ENCODE peak calls at places on chromosomes 6 and 20, in six cellular contexts. N is lower lobe of right lung, G is cardiac muscle cell, H is endothelial cell of umbilical vein, L is mammary epithelial cell, W is BE2C. S is an unnamed sample.

GRCh38 chr6:27532820-27533538 is 60.1 kb upstream of the ZNF184 start:
- DNase-seq in W (no peak), N (no peak), L (peak), G (peak), H (no peak), S (no peak)

GRCh38 chr20:24702501-24703283 is 233.3 kb downstream of the SYNDIG1 start:
- DNase-seq in L (no peak), H (no peak), W (no peak), N (no peak), G (no peak), S (no peak)

GRCh38 chr20:44056010-44056698 is 130.8 kb downstream of the JPH2 start:
- DNase-seq in W (peak), N (no peak), L (no peak), G (peak), H (peak), S (peak)

GRCh38 chr6:134678436-134678889 is 271.4 kb downstream of the ALDH8A1 start:
- DNase-seq in W (peak), H (peak), N (no peak), L (no peak), G (peak), S (no peak)

GRCh38 chr6:170176621-170177382 is 114.1 kb downstream of the DLL1 start:
- DNase-seq in L (no peak), H (no peak), G (no peak), N (no peak), W (no peak), S (no peak)

GRCh38 chr20:61674051-61674450 is 391.6 kb downstream of the TAF4 start:
- DNase-seq in L (no peak), N (peak), H (no peak), G (no peak), W (no peak), S (no peak)

GRCh38 chr20:19699132-19699971 is 58.7 kb upstream of the RIN2 start:
- DNase-seq in G (peak), W (no peak), H (peak), N (no peak), L (peak), S (no peak)

GRCh38 chr6:135314543-135314942 is 133.4 kb downstream of the MYB start:
- DNase-seq in L (no peak), H (no peak), N (no peak), G (no peak), W (no peak), S (peak)

GRCh38 chr20:10433014-10433622 is 904 bp downstream of the MKKS start:
- DNase-seq in W (no peak), L (peak), G (peak), H (peak), N (no peak), S (peak)

GRCh38 chr20:52191132-52191435 is 495 bp downstream of the ZFP64 start:
- DNase-seq in L (no peak), H (no peak), N (no peak), W (no peak), G (no peak), S (no peak)

GRCh38 chr20:22861231-22861980 is 173.7 kb upstream of the SSTR4 start:
- DNase-seq in N (no peak), G (peak), H (peak), L (no peak), W (no peak), S (no peak)

GRCh38 chr6:90375681-90376439 is 79.2 kb upstream of the BACH2 start:
- DNase-seq in H (no peak), W (no peak), G (peak), L (no peak), N (no peak), S (no peak)

GRCh38 chr6:105038259-105038658 is 81.4 kb downstream of the LIN28B start:
- DNase-seq in H (no peak), L (no peak), N (no peak), G (peak), W (peak), S (peak)

GRCh38 chr6:109255946-109256628 is 126.2 kb downstream of the CD164 start:
- DNase-seq in W (no peak), N (no peak), H (no peak), L (no peak), G (peak), S (no peak)

GRCh38 chr20:17722493-17723300 is 22.9 kb downstream of the BANF2 start:
- DNase-seq in H (no peak), N (no peak), L (no peak), G (no peak), W (no peak), S (no peak)

GRCh38 chr6:112663705-112664104 is 316.6 kb downstream of the RFPL4B start:
- DNase-seq in W (no peak), L (no peak), N (no peak), G (no peak), H (no peak), S (no peak)

GRCh38 chr20:45111799-45112471 is 3.0 kb downstream of the WFDC5 start:
- DNase-seq in H (peak), W (no peak), N (no peak), G (no peak), L (no peak), S (peak)

GRCh38 chr6:84773431-84774173 is 9.2 kb upstream of the TBX18 start:
- DNase-seq in G (peak), L (peak), H (peak), W (peak), N (peak), S (no peak)

GRCh38 chr6:157823001-157823522 is at the start of gene SNX9:
- DNase-seq in L (peak), H (peak), G (peak), W (peak), N (peak), S (peak)

GRCh38 chr6:116697475-116697874 is 16.5 kb downstream of the KPNA5 start:
- DNase-seq in N (no peak), L (no peak), H (no peak), W (no peak), G (no peak), S (no peak)

GRCh38 chr6:148432405-148433195 is 90.0 kb downstream of the SASH1 start:
- DNase-seq in G (peak), L (peak), H (peak), W (no peak), N (no peak), S (no peak)

GRCh38 chr20:40930561-40930960 is 98.1 kb upstream of the TOP1 start:
- DNase-seq in H (no peak), L (no peak), G (no peak), N (no peak), W (no peak), S (peak)

GRCh38 chr6:109008537-109008950 is 86.1 kb downstream of the SESN1 start:
- DNase-seq in L (no peak), N (no peak), G (peak), W (no peak), H (no peak), S (no peak)

GRCh38 chr20:44714701-44715494 is at the start of gene CCN5:
- DNase-seq in H (peak), N (peak), L (peak), G (peak), W (peak), S (no peak)

GRCh38 chr20:53500651-53501050 is 93.0 kb downstream of the ZNF217 start:
- DNase-seq in N (no peak), L (no peak), W (no peak), G (no peak), H (no peak), S (no peak)

GRCh38 chr20:53497246-53497645 is 96.4 kb downstream of the ZNF217 start:
- DNase-seq in H (no peak), L (no peak), W (no peak), N (no peak), G (no peak), S (no peak)

GRCh38 chr20:53503517-53503919 is 90.1 kb downstream of the ZNF217 start:
- DNase-seq in W (no peak), N (no peak), G (no peak), H (no peak), L (no peak), S (no peak)

DNA sequence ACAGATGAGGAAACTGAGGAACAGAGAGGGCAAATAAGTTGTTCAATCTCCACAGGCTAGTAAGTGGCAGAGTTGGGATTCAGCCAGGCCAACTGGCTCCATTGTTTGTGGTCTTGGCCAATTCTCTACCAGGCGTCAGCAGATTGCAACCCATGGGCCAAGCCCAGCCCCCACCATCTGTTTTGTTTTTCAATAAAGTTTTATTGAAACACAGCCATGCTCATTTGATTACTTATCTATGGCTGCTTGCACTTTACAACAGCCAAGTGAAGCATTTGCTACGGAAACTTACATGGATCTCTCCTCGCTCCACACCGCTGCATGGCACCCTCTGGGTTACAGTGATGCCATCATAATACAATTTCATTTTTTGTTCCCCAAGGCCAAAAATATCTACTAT is 90.8 kb downstream of the ZNF217 start:
- DNase-seq in L (no peak), N (no peak), G (no peak), H (no peak), W (no peak), S (no peak)
- TF ChIP-seq CTCF in L (no peak), N (no peak), G (no peak), H (no peak), W (no peak), S (no peak)

GRCh38 chr6:113967777-113968176 is 3.2 kb downstream of the HDAC2 start:
- DNase-seq in N (no peak), H (no peak), G (no peak), W (no peak), L (no peak), S (no peak)

GRCh38 chr6:113968472-113968871 is 2.5 kb downstream of the HDAC2 start:
- DNase-seq in G (no peak), L (no peak), N (no peak), H (no peak), W (no peak), S (no peak)

GRCh38 chr6:113969888-113970807 is 800 bp downstream of the HDAC2 start:
- DNase-seq in W (peak), H (peak), L (peak), G (peak), N (peak), S (peak)

GRCh38 chr6:113970808-113971676 is at the start of gene HDAC2:
- DNase-seq in L (peak), N (peak), H (peak), G (peak), W (peak), S (peak)

GRCh38 chr6:113971786-113972185 is 838 bp upstream of the HDAC2 start:
- DNase-seq in W (no peak), N (no peak), G (peak), L (peak), H (no peak), S (peak)
- H3K4me3 ChIP-seq in W (peak), N (peak), G (peak), L (peak), H (peak), S (peak)

GRCh38 chr6:23498013-23498412 is 628.0 kb upstream of the NRSN1 start:
- DNase-seq in N (no peak), W (no peak), L (no peak), G (peak), H (no peak), S (no peak)
- TF ChIP-seq CTCF in N (no peak), W (no peak), L (no peak), G (no peak), H (no peak), S (no peak)

GRCh38 chr20:4147319-4147718 is 132.0 kb upstream of the RNF24 start:
- DNase-seq in N (no peak), L (no peak), H (no peak), G (no peak), W (no peak), S (no peak)

GRCh38 chr20:4151991-4152695 is 136.8 kb upstream of the RNF24 start:
- DNase-seq in N (peak), L (no peak), H (no peak), G (peak), W (no peak), S (no peak)

GRCh38 chr20:4151342-4151741 is 136.0 kb upstream of the RNF24 start:
- DNase-seq in W (no peak), G (no peak), L (no peak), H (no peak), N (no peak), S (no peak)

GRCh38 chr20:4152696-4153235 is 137.4 kb upstream of the RNF24 start:
- DNase-seq in G (no peak), L (no peak), N (no peak), H (no peak), W (no peak), S (no peak)

DNA sequence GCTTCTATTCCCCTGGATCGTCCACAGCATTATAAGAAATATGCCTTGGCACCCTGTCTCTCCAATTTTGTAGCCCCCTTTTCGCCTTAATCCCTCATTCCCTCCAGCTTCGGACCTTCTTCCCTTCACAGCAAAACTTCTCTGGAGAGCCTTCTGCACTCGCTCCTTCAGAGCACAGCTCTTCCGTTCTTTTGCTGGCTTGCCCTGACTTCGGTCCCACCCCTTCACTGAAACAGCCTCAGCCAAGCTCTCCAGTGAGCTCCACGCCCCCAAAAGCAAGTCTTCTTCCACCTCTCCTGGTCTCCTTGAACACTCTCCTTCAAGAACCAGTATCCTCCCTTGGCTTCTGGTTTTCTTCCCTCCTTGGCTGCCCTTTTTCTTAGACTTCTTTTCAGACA is 134.7 kb upstream of the RNF24 start:
- DNase-seq in G (peak), W (no peak), L (no peak), H (peak), N (no peak), S (no peak)
- H3K4me3 ChIP-seq in G (peak), W (no peak), L (peak), H (no peak), N (peak), S (no peak)

GRCh38 chr6:79249136-79249535 is 14.7 kb upstream of the HMGN3 start:
- DNase-seq in N (no peak), H (no peak), G (no peak), L (no peak), W (no peak), S (no peak)

GRCh38 chr6:79250559-79250958 is 16.1 kb upstream of the HMGN3 start:
- DNase-seq in N (no peak), H (no peak), G (no peak), W (no peak), L (no peak), S (no peak)

GRCh38 chr6:79246891-79247290 is 12.4 kb upstream of the HMGN3 start:
- DNase-seq in G (no peak), W (no peak), L (no peak), N (no peak), H (no peak), S (peak)

GRCh38 chr6:79250107-79250514 is 15.6 kb upstream of the HMGN3 start:
- DNase-seq in W (no peak), N (no peak), L (no peak), G (no peak), H (no peak), S (peak)
- TF ChIP-seq CTCF in W (peak), N (peak), L (no peak), G (peak), H (no peak), S (no peak)

DNA sequence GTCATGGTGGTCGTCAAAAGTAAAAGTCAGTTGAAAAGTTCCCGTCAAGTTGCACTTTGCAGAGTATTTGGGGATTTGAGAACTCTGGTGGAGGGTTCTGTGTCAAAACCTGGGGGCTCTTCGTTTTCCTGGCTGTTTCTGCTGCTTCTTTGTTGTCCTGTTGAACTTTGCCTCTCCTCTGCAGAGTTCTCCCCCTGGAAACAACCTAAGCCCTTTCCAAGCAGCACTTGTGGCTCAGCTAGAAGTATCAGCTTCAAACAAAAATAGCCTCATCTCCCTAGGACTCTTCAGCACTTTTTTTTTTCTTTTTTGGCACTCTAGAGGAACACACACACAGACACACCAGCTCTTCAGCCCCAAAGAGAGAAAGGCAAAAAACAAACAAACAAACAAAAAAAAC is at the start of gene TRDN:
- DNase-seq in N (no peak), G (no peak), H (no peak), W (no peak), L (no peak), S (no peak)
- H3K4me3 ChIP-seq in N (no peak), G (peak), H (no peak), W (no peak), L (no peak), S (no peak)

DNA sequence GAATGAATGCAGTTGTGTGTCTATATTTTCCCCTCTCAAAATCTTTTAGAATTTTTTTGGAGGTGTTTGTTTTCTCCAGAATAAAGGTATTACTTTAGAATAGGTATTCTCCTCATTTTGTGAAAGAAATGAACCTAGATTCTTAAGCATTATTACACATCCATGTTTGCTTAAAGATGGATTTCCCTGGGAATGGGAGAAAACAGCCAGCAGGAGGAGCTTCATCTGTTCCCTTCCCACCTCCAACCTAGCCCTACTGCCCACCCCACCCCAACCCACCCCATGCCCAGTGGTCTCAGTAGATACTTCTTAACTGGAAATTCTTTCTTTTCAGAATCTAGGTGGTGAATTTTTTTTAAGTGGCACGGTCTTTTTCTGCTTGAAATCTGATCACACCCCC is 127.8 kb downstream of the CD109 start:
- DNase-seq in N (no peak), G (no peak), L (no peak), H (no peak), W (no peak), S (no peak)
- TF ChIP-seq CTCF in N (no peak), G (no peak), L (no peak), H (no peak), W (no peak), S (no peak)

DNA sequence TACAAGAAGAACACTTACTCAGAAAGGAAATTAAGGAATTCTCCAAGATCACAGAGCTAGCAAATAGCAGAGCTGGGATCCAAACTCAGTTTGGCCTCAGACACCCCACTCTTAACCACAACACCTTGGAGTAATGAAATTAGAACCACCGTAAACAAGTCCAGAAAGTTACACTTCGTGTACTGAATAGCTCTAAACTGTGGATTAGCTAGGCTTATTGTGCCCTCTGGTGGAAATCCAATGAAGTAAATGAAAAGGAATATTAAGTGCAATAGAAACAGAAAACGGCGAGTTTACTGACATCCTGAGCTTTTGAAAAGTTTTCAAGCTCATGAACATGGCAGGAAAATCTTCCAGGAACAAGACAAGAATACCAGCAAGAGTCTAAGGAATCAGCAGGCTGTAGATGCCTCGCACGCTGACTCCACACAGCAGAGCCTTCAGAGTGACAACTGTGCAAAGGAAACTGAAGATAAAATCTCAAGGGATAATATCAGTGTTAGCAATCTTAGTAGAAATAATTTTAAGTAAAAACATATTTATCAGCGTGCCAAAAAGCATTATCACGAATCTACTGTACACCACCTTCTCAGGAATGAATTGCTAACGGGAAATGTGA is 34.6 kb downstream of the FBXO5 start:
- DNase-seq in W (peak), L (peak), H (peak), G (peak), N (no peak), S (peak)
- H3K4me3 ChIP-seq in W (peak), L (peak), H (no peak), G (no peak), N (peak), S (no peak)

DNA sequence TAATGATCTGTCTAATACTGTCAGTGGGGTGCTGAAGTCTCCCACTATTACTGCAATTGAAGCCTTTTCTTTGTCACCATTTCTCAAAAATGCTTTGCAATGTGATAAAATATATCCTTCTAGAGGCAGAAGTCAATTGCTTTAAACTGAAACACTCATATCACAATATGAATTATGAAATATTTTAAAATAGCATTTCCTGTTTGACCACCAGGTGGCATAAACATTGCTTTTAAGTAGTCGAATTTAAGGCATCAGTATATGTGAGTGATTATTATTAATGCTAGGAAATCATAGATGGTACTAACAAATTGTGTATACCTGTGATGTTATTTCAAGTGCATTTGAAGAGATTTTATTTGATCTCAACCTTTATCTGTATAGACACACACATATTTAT is 87.5 kb downstream of the MEI4 start:
- DNase-seq in G (peak), H (peak), N (no peak), W (no peak), L (peak), S (peak)
- TF ChIP-seq CTCF in G (peak), H (no peak), N (peak), W (peak), L (peak), S (peak)

DNA sequence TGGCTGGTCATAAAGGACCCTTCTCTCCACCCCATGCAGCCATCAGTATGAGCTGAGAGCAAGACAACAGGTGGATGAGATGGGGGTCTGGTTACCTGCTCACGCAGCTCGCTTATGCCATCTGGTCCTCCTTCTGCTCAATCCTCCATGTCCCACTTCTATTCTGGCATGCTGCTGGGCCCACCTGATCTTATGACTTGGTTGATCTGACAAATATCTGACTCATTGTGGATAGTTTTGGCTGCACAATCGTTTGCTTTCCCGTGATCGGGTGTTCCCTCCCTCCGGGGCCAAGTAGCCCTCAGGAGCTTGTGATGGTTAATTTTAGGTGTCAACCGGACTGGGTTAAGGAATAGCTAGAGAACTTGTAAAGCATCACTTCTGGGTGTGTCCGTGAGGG is 26.6 kb upstream of the ELMO2 start:
- DNase-seq in G (no peak), H (no peak), W (no peak), N (no peak), L (peak), S (no peak)
- H3K4me3 ChIP-seq in G (no peak), H (no peak), W (no peak), N (no peak), L (no peak), S (no peak)